ENCODE peak calls at places on chromosomes 3 and 15, in four cellular contexts. One of them, this sample, is unnamed.
A peak's percentile ranks its signal among the peaks of the same experiment; 100 is the strongest.

GRCh38 chr3:160921020-160921635 is 165.1 kb downstream of the PPM1L start:
- DNase-seq in K562: peak; percentile 55
- DNase-seq in HepG2: peak; percentile 30
- DNase-seq in GM12878: no peak
- DNase-seq in this sample: peak; percentile 64

GRCh38 chr3:135117977-135118376 is 322.9 kb downstream of the EPHB1 start:
- DNase-seq in HepG2: no peak
- DNase-seq in GM12878: no peak
- DNase-seq in K562: no peak
- DNase-seq in this sample: no peak

GRCh38 chr15:68352401-68353062 is 75.0 kb downstream of the FEM1B start:
- DNase-seq in K562: no peak
- DNase-seq in GM12878: peak; percentile 21
- DNase-seq in HepG2: no peak
- DNase-seq in this sample: no peak

GRCh38 chr3:169112153-169112892 is 551.2 kb downstream of the MECOM start:
- DNase-seq in HepG2: peak; percentile 50
- DNase-seq in GM12878: no peak
- DNase-seq in K562: no peak
- DNase-seq in this sample: no peak

GRCh38 chr15:73899197-73900128 is 26.1 kb downstream of the TBC1D21 start:
- DNase-seq in K562: no peak
- DNase-seq in GM12878: no peak
- DNase-seq in HepG2: no peak
- DNase-seq in this sample: no peak

GRCh38 chr3:67976683-67977082 is 322.3 kb upstream of the SUCLG2 start:
- DNase-seq in HepG2: no peak
- DNase-seq in GM12878: no peak
- DNase-seq in K562: no peak
- DNase-seq in this sample: no peak

GRCh38 chr15:41258706-41259471 is 27.8 kb downstream of the CHP1 start:
- DNase-seq in GM12878: peak; percentile 31
- DNase-seq in HepG2: peak; percentile 40
- DNase-seq in K562: peak; percentile 14
- DNase-seq in this sample: no peak

GRCh38 chr3:15758297-15758696 is 39.5 kb downstream of the ANKRD28 start:
- DNase-seq in GM12878: no peak
- DNase-seq in K562: no peak
- DNase-seq in HepG2: no peak
- DNase-seq in this sample: no peak

GRCh38 chr3:31035681-31036080 is 141.2 kb upstream of the GADL1 start:
- DNase-seq in HepG2: no peak
- DNase-seq in K562: no peak
- DNase-seq in GM12878: no peak
- DNase-seq in this sample: no peak
- TF ChIP-seq FOXK2 in HepG2: no peak
- TF ChIP-seq FOXK2 in K562: no peak
- TF ChIP-seq FOXK2 in GM12878: no peak
- TF ChIP-seq FOXK2 in this sample: no peak

DNA sequence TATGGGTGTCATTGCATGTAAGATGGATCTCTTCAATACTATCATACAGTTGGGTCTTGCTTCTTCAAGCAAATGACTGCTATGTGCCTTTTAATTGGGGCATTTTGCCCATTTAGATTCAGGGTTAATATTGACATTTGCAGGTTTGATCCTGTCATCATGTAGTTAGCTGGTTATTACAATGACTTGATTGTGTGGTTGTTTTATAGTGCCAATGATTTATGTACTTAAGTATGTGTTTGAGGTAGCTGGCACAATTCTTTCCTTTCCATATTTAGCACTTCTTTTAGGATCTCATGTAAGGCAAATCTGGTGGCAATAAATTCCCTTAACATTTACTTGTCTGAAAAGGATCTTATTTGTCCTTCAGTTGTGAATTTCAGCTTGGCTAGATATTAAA is 267.5 kb downstream of the VGLL3 start:
- DNase-seq in GM12878: no peak
- DNase-seq in K562: no peak
- DNase-seq in HepG2: no peak
- DNase-seq in this sample: no peak
- TF ChIP-seq TARDBP in GM12878: no peak
- TF ChIP-seq TARDBP in K562: no peak
- TF ChIP-seq TARDBP in HepG2: no peak
- TF ChIP-seq TARDBP in this sample: no peak

GRCh38 chr3:32502944-32503286 is 263 bp upstream of the CMTM6 start:
- DNase-seq in GM12878: no peak
- DNase-seq in K562: no peak
- DNase-seq in HepG2: no peak
- DNase-seq in this sample: no peak
- TF ChIP-seq BHLHE40 in GM12878: no peak
- TF ChIP-seq BHLHE40 in K562: no peak
- TF ChIP-seq BHLHE40 in HepG2: no peak
- TF ChIP-seq BHLHE40 in this sample: no peak

GRCh38 chr15:79853492-79854328 is 43.1 kb downstream of the MTHFS start:
- DNase-seq in GM12878: peak; percentile 52
- DNase-seq in K562: peak; percentile 76
- DNase-seq in HepG2: peak; percentile 58
- DNase-seq in this sample: peak; percentile 75

GRCh38 chr15:79844221-79844620 is 52.6 kb downstream of the MTHFS start:
- DNase-seq in HepG2: no peak
- DNase-seq in K562: no peak
- DNase-seq in GM12878: no peak
- DNase-seq in this sample: no peak

GRCh38 chr15:79846539-79846938 is 50.3 kb downstream of the MTHFS start:
- DNase-seq in K562: no peak
- DNase-seq in HepG2: peak; percentile 11
- DNase-seq in GM12878: no peak
- DNase-seq in this sample: no peak

DNA sequence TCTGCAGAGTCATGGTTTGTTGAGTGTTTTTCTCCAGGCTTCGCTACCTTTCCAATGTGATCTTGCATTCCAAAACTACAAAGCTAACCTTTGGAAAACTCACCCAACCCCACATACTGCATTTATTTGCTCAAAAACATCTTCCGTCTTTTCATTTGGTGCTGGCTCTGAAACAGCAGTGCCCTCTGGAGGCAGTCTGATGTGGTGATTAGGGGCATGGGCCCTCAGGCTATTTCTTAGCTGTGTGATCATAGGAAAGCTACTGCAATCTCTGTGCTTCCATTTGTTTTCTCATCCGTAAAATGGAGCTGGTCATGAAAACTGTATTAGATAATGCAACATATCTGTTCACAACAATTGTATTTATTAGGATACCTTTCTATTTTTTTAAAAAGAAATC is 47.0 kb downstream of the MTHFS start:
- DNase-seq in GM12878: no peak
- DNase-seq in K562: peak; percentile 22
- DNase-seq in HepG2: peak; percentile 12
- DNase-seq in this sample: peak; percentile 39
- TF ChIP-seq FOXK2 in GM12878: no peak
- TF ChIP-seq FOXK2 in K562: no peak
- TF ChIP-seq FOXK2 in HepG2: no peak
- TF ChIP-seq FOXK2 in this sample: no peak

GRCh38 chr3:155076888-155077287 is 3.2 kb upstream of the MME start:
- DNase-seq in K562: no peak
- DNase-seq in GM12878: no peak
- DNase-seq in HepG2: no peak
- DNase-seq in this sample: no peak
- TF ChIP-seq TARDBP in K562: no peak
- TF ChIP-seq TARDBP in GM12878: no peak
- TF ChIP-seq TARDBP in HepG2: no peak
- TF ChIP-seq TARDBP in this sample: no peak

DNA sequence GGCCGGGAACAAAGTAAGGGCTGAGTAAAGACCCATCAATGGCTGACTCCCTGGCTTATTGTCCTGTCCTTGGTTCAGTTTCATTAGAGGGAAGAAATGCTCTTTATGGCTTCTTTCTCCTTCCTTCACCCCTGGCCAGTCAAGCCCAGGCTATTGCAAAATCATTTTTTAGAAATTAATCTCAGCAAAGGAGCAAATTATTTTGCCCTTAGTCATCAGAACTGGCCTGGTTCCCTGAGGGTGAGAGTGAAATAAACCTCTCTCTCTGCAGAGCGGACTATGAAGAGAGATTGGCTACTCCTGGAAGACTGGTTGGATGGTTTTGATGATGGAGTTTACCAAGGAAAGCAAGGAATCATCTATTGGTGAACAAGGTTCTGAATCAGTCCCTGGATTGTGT is 52.7 kb upstream of the OXTR start:
- DNase-seq in HepG2: no peak
- DNase-seq in GM12878: no peak
- DNase-seq in K562: no peak
- DNase-seq in this sample: no peak
- TF ChIP-seq BHLHE40 in HepG2: no peak
- TF ChIP-seq BHLHE40 in GM12878: no peak
- TF ChIP-seq BHLHE40 in K562: no peak
- TF ChIP-seq BHLHE40 in this sample: no peak

DNA sequence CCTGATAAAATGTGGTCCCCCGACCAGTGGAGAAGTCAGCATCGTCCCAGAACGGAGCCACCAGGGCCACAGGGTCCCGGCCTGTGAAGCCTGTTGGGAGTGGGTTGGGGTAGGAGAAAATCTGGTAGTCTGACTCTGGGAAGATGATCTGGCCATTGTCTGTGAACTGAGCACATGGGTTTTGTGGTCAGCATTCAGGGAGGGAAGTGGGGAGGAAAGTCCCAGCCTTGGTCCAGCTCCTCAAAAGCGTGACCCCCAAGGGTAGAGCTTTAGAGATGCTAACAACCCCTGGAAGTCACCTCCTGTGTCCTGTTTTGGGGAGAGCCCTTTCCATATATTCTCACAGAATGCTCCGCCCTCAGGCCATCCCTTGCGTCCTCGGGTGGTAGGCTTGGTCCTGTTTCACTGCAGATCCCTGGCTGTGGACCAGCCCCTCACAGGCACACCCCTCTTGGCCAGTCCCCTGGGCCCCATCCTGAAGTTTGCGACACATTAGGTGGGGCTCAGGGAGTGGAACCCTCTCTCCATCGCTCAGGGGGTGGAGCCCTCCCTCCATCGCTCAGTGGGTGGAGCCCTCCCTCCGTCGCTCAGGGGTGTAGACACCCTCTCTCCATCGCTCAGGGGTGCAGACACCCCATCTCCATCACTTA is 40.0 kb downstream of the MUC4 start:
- DNase-seq in K562: no peak
- DNase-seq in HepG2: no peak
- DNase-seq in GM12878: no peak
- DNase-seq in this sample: no peak
- TF ChIP-seq FOXK2 in K562: no peak
- TF ChIP-seq FOXK2 in HepG2: no peak
- TF ChIP-seq FOXK2 in GM12878: no peak
- TF ChIP-seq FOXK2 in this sample: no peak

This sample was measured in HEK293T.